ENCODE peak calls at places on chromosome 22, in six cellular contexts. Y, Q, Z, O, G and U are unnamed samples.

GRCh38 chr22:20131593-20131855 is at the start of gene ZDHHC8:
- DNase-seq in Z (no peak), Y (no peak), G (no peak), O (peak), Q (no peak), U (no peak)

GRCh38 chr22:42805016-42805997 is 51.8 kb downstream of the ARFGAP3 start:
- DNase-seq in Q (no peak), G (no peak), Y (peak), O (no peak), Z (no peak), U (peak)

GRCh38 chr22:37968452-37969251 is 15.2 kb downstream of the POLR2F start:
- DNase-seq in G (no peak), Y (no peak), O (no peak), Q (no peak), Z (no peak), U (no peak)

GRCh38 chr22:46557736-46558480 is 20.5 kb upstream of the CELSR1 start:
- DNase-seq in Y (peak), G (no peak), Z (no peak), Q (no peak), O (no peak), U (peak)

GRCh38 chr22:45903355-45904149 is 73.4 kb downstream of the WNT7B start:
- DNase-seq in O (no peak), Y (peak), Q (no peak), Z (peak), G (no peak), U (peak)

GRCh38 chr22:50531546-50532352 is 1.9 kb upstream of the TYMP start:
- DNase-seq in Z (no peak), Q (no peak), Y (peak), O (peak), G (no peak), U (peak)

GRCh38 chr22:40603088-40603605 is 33.4 kb downstream of the MRTFA start:
- DNase-seq in Z (peak), G (no peak), Q (no peak), Y (peak), O (no peak), U (peak)

GRCh38 chr22:49230194-49230577 is 597.5 kb downstream of the BRD1 start:
- DNase-seq in O (no peak), Z (no peak), Y (no peak), Q (no peak), G (no peak), U (no peak)

GRCh38 chr22:28819253-28820096 is 19.1 kb upstream of the XBP1 start:
- DNase-seq in Y (no peak), Q (no peak), O (no peak), Z (no peak), G (no peak), U (no peak)

GRCh38 chr22:50713008-50713385 is 25.0 kb upstream of the ACR start:
- DNase-seq in G (no peak), Z (no peak), Q (no peak), Y (no peak), O (no peak), U (no peak)

GRCh38 chr22:39205344-39206021 is 39.3 kb downstream of the PDGFB start:
- DNase-seq in O (peak), Z (peak), Y (peak), G (peak), Q (no peak), U (peak)

GRCh38 chr22:17994424-17995108 is 29.8 kb downstream of the MICAL3 start:
- DNase-seq in O (no peak), Z (no peak), Q (no peak), G (no peak), Y (no peak), U (no peak)

GRCh38 chr22:37206118-37206840 is 6.0 kb downstream of the SSTR3 start:
- DNase-seq in Y (no peak), Z (no peak), Q (no peak), O (no peak), G (no peak), U (no peak)